ENCODE peak calls at places on chromosomes 3 and 15, in eight cellular contexts. One of them, this sample, is unnamed.

GRCh38 chr15:101128191-101128590 is 123.7 kb downstream of the CHSY1 start:
- DNase-seq in chondrocyte: no peak
- DNase-seq in GM10248: no peak
- DNase-seq in MCF 10A: peak
- DNase-seq in uterus: peak
- DNase-seq in OCI-LY7: no peak
- DNase-seq in neural progenitor cell: no peak
- DNase-seq in thyroid gland: no peak
- DNase-seq in this sample: no peak

GRCh38 chr15:65055201-65055870 is 10.1 kb downstream of the SLC51B start:
- DNase-seq in chondrocyte: no peak
- DNase-seq in GM10248: no peak
- DNase-seq in MCF 10A: no peak
- DNase-seq in uterus: peak
- DNase-seq in OCI-LY7: no peak
- DNase-seq in neural progenitor cell: no peak
- DNase-seq in thyroid gland: no peak
- DNase-seq in this sample: peak

GRCh38 chr15:68098465-68098864 is 44.4 kb downstream of the PIAS1 start:
- DNase-seq in chondrocyte: no peak
- DNase-seq in GM10248: no peak
- DNase-seq in MCF 10A: no peak
- DNase-seq in uterus: no peak
- DNase-seq in OCI-LY7: peak
- DNase-seq in neural progenitor cell: no peak
- DNase-seq in thyroid gland: no peak
- DNase-seq in this sample: no peak

GRCh38 chr3:36817806-36818205 is 53.5 kb upstream of the DCLK3 start:
- DNase-seq in chondrocyte: no peak
- DNase-seq in GM10248: no peak
- DNase-seq in MCF 10A: no peak
- DNase-seq in uterus: no peak
- DNase-seq in OCI-LY7: no peak
- DNase-seq in neural progenitor cell: no peak
- DNase-seq in thyroid gland: no peak
- DNase-seq in this sample: no peak

GRCh38 chr3:72791132-72791531 is 57.1 kb downstream of the SHQ1 start:
- DNase-seq in chondrocyte: no peak
- DNase-seq in GM10248: no peak
- DNase-seq in MCF 10A: peak
- DNase-seq in uterus: no peak
- DNase-seq in OCI-LY7: no peak
- DNase-seq in neural progenitor cell: no peak
- DNase-seq in thyroid gland: no peak
- DNase-seq in this sample: no peak

GRCh38 chr3:96959902-96960596 is 145.7 kb downstream of the EPHA6 start:
- DNase-seq in chondrocyte: no peak
- DNase-seq in GM10248: no peak
- DNase-seq in MCF 10A: peak
- DNase-seq in uterus: no peak
- DNase-seq in OCI-LY7: no peak
- DNase-seq in neural progenitor cell: no peak
- DNase-seq in thyroid gland: no peak
- DNase-seq in this sample: no peak

GRCh38 chr3:99716463-99716995 is 78.1 kb downstream of the COL8A1 start:
- DNase-seq in chondrocyte: no peak
- DNase-seq in GM10248: no peak
- DNase-seq in MCF 10A: no peak
- DNase-seq in uterus: no peak
- DNase-seq in OCI-LY7: no peak
- DNase-seq in neural progenitor cell: no peak
- DNase-seq in thyroid gland: no peak
- DNase-seq in this sample: no peak

GRCh38 chr3:122443090-122443489 is 27.2 kb upstream of the WDR5B start:
- DNase-seq in chondrocyte: no peak
- DNase-seq in GM10248: no peak
- DNase-seq in MCF 10A: no peak
- DNase-seq in uterus: no peak
- DNase-seq in OCI-LY7: no peak
- DNase-seq in neural progenitor cell: peak
- DNase-seq in thyroid gland: no peak
- DNase-seq in this sample: peak

GRCh38 chr3:12158387-12159226 is at the start of gene TIMP4:
- DNase-seq in chondrocyte: peak
- DNase-seq in GM10248: no peak
- DNase-seq in MCF 10A: no peak
- DNase-seq in uterus: peak
- DNase-seq in OCI-LY7: no peak
- DNase-seq in neural progenitor cell: peak
- DNase-seq in thyroid gland: peak
- DNase-seq in this sample: peak

GRCh38 chr15:44397869-44398268 is 29.6 kb upstream of the CTDSPL2 start:
- DNase-seq in chondrocyte: no peak
- DNase-seq in GM10248: no peak
- DNase-seq in MCF 10A: no peak
- DNase-seq in uterus: no peak
- DNase-seq in OCI-LY7: no peak
- DNase-seq in neural progenitor cell: no peak
- DNase-seq in thyroid gland: no peak
- DNase-seq in this sample: no peak

GRCh38 chr15:44394062-44394461 is 33.4 kb upstream of the CTDSPL2 start:
- DNase-seq in chondrocyte: no peak
- DNase-seq in GM10248: no peak
- DNase-seq in MCF 10A: peak
- DNase-seq in uterus: no peak
- DNase-seq in OCI-LY7: no peak
- DNase-seq in neural progenitor cell: no peak
- DNase-seq in thyroid gland: no peak
- DNase-seq in this sample: no peak

GRCh38 chr15:44394562-44394961 is 32.9 kb upstream of the CTDSPL2 start:
- DNase-seq in chondrocyte: no peak
- DNase-seq in GM10248: no peak
- DNase-seq in MCF 10A: no peak
- DNase-seq in uterus: no peak
- DNase-seq in OCI-LY7: no peak
- DNase-seq in neural progenitor cell: no peak
- DNase-seq in thyroid gland: no peak
- DNase-seq in this sample: no peak
- TF ChIP-seq CTCF in chondrocyte: no peak
- TF ChIP-seq CTCF in GM10248: no peak
- TF ChIP-seq CTCF in MCF 10A: no peak
- TF ChIP-seq CTCF in uterus: no peak
- TF ChIP-seq CTCF in OCI-LY7: no peak
- TF ChIP-seq CTCF in neural progenitor cell: no peak
- TF ChIP-seq CTCF in thyroid gland: no peak
- TF ChIP-seq CTCF in this sample: no peak

GRCh38 chr3:117193390-117193789 is 483.8 kb downstream of the TUSC7 start:
- DNase-seq in chondrocyte: no peak
- DNase-seq in GM10248: no peak
- DNase-seq in MCF 10A: peak
- DNase-seq in uterus: no peak
- DNase-seq in OCI-LY7: no peak
- DNase-seq in neural progenitor cell: peak
- DNase-seq in thyroid gland: no peak
- DNase-seq in this sample: no peak
- TF ChIP-seq CTCF in chondrocyte: peak
- TF ChIP-seq CTCF in GM10248: no peak
- TF ChIP-seq CTCF in MCF 10A: no peak
- TF ChIP-seq CTCF in uterus: no peak
- TF ChIP-seq CTCF in OCI-LY7: peak
- TF ChIP-seq CTCF in neural progenitor cell: peak
- TF ChIP-seq CTCF in thyroid gland: no peak
- TF ChIP-seq CTCF in this sample: no peak

GRCh38 chr3:151067158-151067557 is 18.3 kb upstream of the MED12L start:
- DNase-seq in chondrocyte: no peak
- DNase-seq in GM10248: peak
- DNase-seq in MCF 10A: peak
- DNase-seq in uterus: no peak
- DNase-seq in OCI-LY7: peak
- DNase-seq in neural progenitor cell: no peak
- DNase-seq in thyroid gland: no peak
- DNase-seq in this sample: peak
- TF ChIP-seq CTCF in chondrocyte: no peak
- TF ChIP-seq CTCF in GM10248: no peak
- TF ChIP-seq CTCF in MCF 10A: no peak
- TF ChIP-seq CTCF in uterus: no peak
- TF ChIP-seq CTCF in OCI-LY7: peak
- TF ChIP-seq CTCF in neural progenitor cell: peak
- TF ChIP-seq CTCF in thyroid gland: no peak
- TF ChIP-seq CTCF in this sample: peak

DNA sequence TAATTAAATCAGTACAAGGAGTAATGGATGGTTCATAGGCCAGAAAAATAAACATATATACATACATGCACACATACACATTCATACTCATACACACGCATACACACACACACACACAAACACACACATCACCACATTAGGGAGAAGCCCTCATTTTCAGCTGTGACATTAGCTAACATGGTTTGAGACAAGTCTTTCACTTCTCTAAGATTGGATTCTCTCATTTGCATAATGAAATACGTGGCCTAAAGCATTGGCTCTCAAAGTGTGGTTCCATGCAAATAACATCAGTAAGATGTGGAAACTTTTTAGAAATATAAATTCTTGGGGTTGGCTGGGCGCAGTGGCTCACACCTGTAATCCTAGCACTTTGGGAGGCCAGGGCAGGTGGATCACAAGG is 452.6 kb downstream of the TAFA4 start:
- DNase-seq in chondrocyte: no peak
- DNase-seq in GM10248: no peak
- DNase-seq in MCF 10A: no peak
- DNase-seq in uterus: no peak
- DNase-seq in OCI-LY7: no peak
- DNase-seq in neural progenitor cell: no peak
- DNase-seq in thyroid gland: no peak
- DNase-seq in this sample: no peak
- TF ChIP-seq CTCF in chondrocyte: no peak
- TF ChIP-seq CTCF in GM10248: no peak
- TF ChIP-seq CTCF in MCF 10A: no peak
- TF ChIP-seq CTCF in uterus: no peak
- TF ChIP-seq CTCF in OCI-LY7: no peak
- TF ChIP-seq CTCF in neural progenitor cell: no peak
- TF ChIP-seq CTCF in thyroid gland: no peak
- TF ChIP-seq CTCF in this sample: no peak

This sample was measured in Calu3.